ENCODE peak calls at places on chromosome 4, in ten cellular contexts. C is pancreas; E is iPS-NIHi11; G is activated gamma-delta T cell; U is foreskin melanocyte; N is type B pancreatic cell; B is fibroblast of lung; F is CD4-positive, alpha-beta T cell; X is activated T-helper 1 cell treated with Interleukin-2 at 50 U/mL for 16 hours; K is fibroblast of the conjunctiva. A is an unnamed sample.
A peak's percentile ranks its signal among the peaks of the same experiment; 100 is the strongest.

GRCh38 chr4:151727365-151727764 is 33.4 kb downstream of the GATB start:
- DNase-seq in C (no peak), K (no peak), B (peak; percentile 54), X (no peak), E (no peak), F (no peak), N (no peak), U (no peak), G (no peak), A (no peak)

GRCh38 chr4:90238141-90238540 is 110.9 kb downstream of the CCSER1 start:
- DNase-seq in G (no peak), E (no peak), X (no peak), N (no peak), C (no peak), B (no peak), F (no peak), K (no peak), U (no peak), A (no peak)

GRCh38 chr4:53196872-53197759 is 168.7 kb downstream of the SCFD2 start:
- DNase-seq in E (peak; percentile 47), N (no peak), B (peak; percentile 74), F (no peak), U (peak; percentile 82), X (no peak), C (no peak), K (peak; percentile 92), G (no peak), A (peak; percentile 76)

GRCh38 chr4:158721680-158722079 is 1.5 kb downstream of the PPID start:
- DNase-seq in G (no peak), E (no peak), C (no peak), K (no peak), N (no peak), B (no peak), U (no peak), F (no peak), X (no peak), A (no peak)

GRCh38 chr4:25180524-25181131 is 20.4 kb upstream of the SEPSECS start:
- DNase-seq in E (peak; percentile 49), F (no peak), B (peak; percentile 27), G (no peak), K (no peak), X (no peak), U (peak; percentile 17), N (no peak), C (no peak), A (peak; percentile 38)

GRCh38 chr4:1085404-1085799 is 28.0 kb downstream of the RNF212 start:
- DNase-seq in U (no peak), E (no peak), F (no peak), N (no peak), B (no peak), G (no peak), K (no peak), X (no peak), C (no peak), A (no peak)

GRCh38 chr4:101242441-101242840 is 104.9 kb downstream of the PPP3CA start:
- DNase-seq in F (no peak), U (no peak), N (no peak), E (no peak), X (no peak), B (no peak), K (no peak), G (no peak), C (no peak), A (no peak)

GRCh38 chr4:85901500-85901899 is 426.6 kb downstream of the ARHGAP24 start:
- DNase-seq in K (no peak), C (no peak), F (no peak), G (no peak), B (peak; percentile 4), N (no peak), E (no peak), U (no peak), X (no peak), A (no peak)

GRCh38 chr4:68748181-68748981 is 67.4 kb upstream of the UGT2B10 start:
- DNase-seq in E (no peak), N (no peak), X (no peak), U (peak; percentile 75), G (no peak), B (no peak), C (no peak), F (no peak), K (no peak), A (no peak)

GRCh38 chr4:132395576-132395975 is 753.5 kb upstream of the PCDH10 start:
- DNase-seq in G (no peak), K (no peak), E (no peak), C (no peak), X (no peak), N (no peak), U (no peak), B (peak; percentile 18), F (no peak), A (no peak)

GRCh38 chr4:175412744-175413143 is 399.3 kb downstream of the GPM6A start:
- DNase-seq in U (no peak), E (no peak), N (no peak), F (no peak), B (peak; percentile 93), X (no peak), G (no peak), K (no peak), C (no peak), A (no peak)

GRCh38 chr4:101332424-101332823 is 14.9 kb downstream of the PPP3CA start:
- DNase-seq in B (no peak), K (no peak), C (no peak), G (no peak), X (no peak), F (no peak), N (no peak), U (no peak), E (no peak), A (no peak)

GRCh38 chr4:125432078-125432477 is 117.3 kb downstream of the FAT4 start:
- DNase-seq in E (peak; percentile 57), U (no peak), X (no peak), N (no peak), G (no peak), C (no peak), F (no peak), B (peak; percentile 49), K (no peak), A (no peak)

GRCh38 chr4:20252656-20253271 is 1.1 kb downstream of the SLIT2 start:
- DNase-seq in C (peak; percentile 2), B (peak; percentile 38), N (peak; percentile 72), F (no peak), E (peak; percentile 36), K (no peak), G (no peak), X (no peak), U (no peak), A (peak; percentile 26)

GRCh38 chr4:70531981-70532380 is 13.6 kb downstream of the AMTN start:
- DNase-seq in N (no peak), C (no peak), G (no peak), K (no peak), B (no peak), F (no peak), E (peak; percentile 24), X (no peak), U (no peak), A (no peak)

GRCh38 chr4:102169345-102169744 is 175.9 kb downstream of the SLC39A8 start:
- DNase-seq in C (no peak), E (peak; percentile 49), F (no peak), B (peak; percentile 5), U (no peak), K (no peak), X (no peak), N (no peak), G (no peak), A (peak; percentile 4)

GRCh38 chr4:47060561-47060960 is 29.2 kb downstream of the GABRB1 start:
- DNase-seq in B (peak; percentile 70), E (no peak), N (no peak), G (no peak), K (no peak), U (no peak), F (no peak), X (no peak), C (no peak), A (no peak)

GRCh38 chr4:157824006-157824405 is 348.8 kb downstream of the GASK1B start:
- DNase-seq in K (no peak), F (no peak), U (no peak), C (no peak), N (no peak), B (no peak), E (no peak), X (no peak), G (no peak), A (no peak)

GRCh38 chr4:176001171-176002006 is 64.3 kb upstream of the WDR17 start:
- DNase-seq in C (no peak), B (peak; percentile 57), U (peak; percentile 27), K (no peak), X (no peak), G (no peak), E (peak; percentile 84), F (no peak), N (peak; percentile 72), A (no peak)

GRCh38 chr4:26300314-26301307 is 20.2 kb upstream of the RBPJ start:
- DNase-seq in B (peak; percentile 40), E (no peak), U (no peak), G (no peak), F (no peak), X (no peak), N (no peak), K (peak; percentile 39), C (no peak), A (no peak)

GRCh38 chr4:7000421-7001176 is 42.6 kb upstream of the TADA2B start:
- DNase-seq in F (no peak), C (no peak), N (no peak), X (no peak), E (no peak), G (no peak), K (no peak), U (no peak), B (no peak), A (no peak)

GRCh38 chr4:185654311-185654710 is 119.0 kb upstream of the PDLIM3 start:
- DNase-seq in X (no peak), G (no peak), E (no peak), K (no peak), B (no peak), C (no peak), N (no peak), F (no peak), U (no peak), A (no peak)

GRCh38 chr4:81595798-81596610 is 124.3 kb upstream of the RASGEF1B start:
- DNase-seq in C (no peak), G (no peak), B (no peak), U (no peak), X (no peak), K (no peak), F (no peak), N (no peak), E (no peak), A (no peak)

GRCh38 chr4:81512945-81513584 is 41.4 kb upstream of the RASGEF1B start:
- DNase-seq in C (no peak), X (no peak), B (no peak), K (no peak), G (no peak), E (no peak), F (no peak), U (no peak), N (no peak), A (peak; percentile 15)

GRCh38 chr4:83589283-83589682 is 53.4 kb downstream of the GPAT3 start:
- DNase-seq in C (no peak), U (no peak), B (no peak), E (no peak), F (no peak), K (no peak), X (no peak), G (no peak), N (no peak), A (no peak)

GRCh38 chr4:39636786-39637185 is 1.9 kb downstream of the SMIM14 start:
- DNase-seq in U (no peak), E (no peak), C (no peak), K (no peak), B (peak; percentile 20), G (no peak), F (no peak), X (no peak), N (no peak), A (no peak)

GRCh38 chr4:61182915-61183314 is 17.2 kb upstream of the ADGRL3 start:
- DNase-seq in B (no peak), C (no peak), N (no peak), G (no peak), E (no peak), X (no peak), F (no peak), U (no peak), K (no peak), A (no peak)

GRCh38 chr4:168832746-168833575 is 177.1 kb downstream of the CBR4 start:
- DNase-seq in B (peak; percentile 46), F (no peak), C (no peak), X (no peak), K (no peak), U (no peak), E (peak; percentile 67), G (peak; percentile 8), N (peak; percentile 73), A (no peak)